ENCODE peak calls at places on chromosomes 3 and 15, in seven cellular contexts. Y, V, I, S, O, N and X are unnamed samples.

GRCh38 chr3:110493752-110494151 is 577.9 kb upstream of the NECTIN3 start:
- DNase-seq in Y (no peak), V (no peak), I (no peak), S (no peak), O (no peak), N (no peak), X (no peak)

GRCh38 chr3:72043212-72044133 is 258.5 kb upstream of the PROK2 start:
- DNase-seq in Y (no peak), V (no peak), I (no peak), S (no peak), O (no peak), N (no peak), X (no peak)

GRCh38 chr15:41790756-41791546 is 16.7 kb downstream of the MAPKBP1 start:
- DNase-seq in Y (no peak), V (no peak), I (peak), S (peak), O (no peak), N (no peak), X (no peak)

GRCh38 chr3:187051724-187052364 is 87.5 kb downstream of the RPL39L start:
- DNase-seq in Y (no peak), V (no peak), I (no peak), S (no peak), O (no peak), N (no peak), X (no peak)

GRCh38 chr3:178518660-178519396 is 17.4 kb upstream of the KCNMB2 start:
- DNase-seq in Y (peak), V (no peak), I (no peak), S (peak), O (no peak), N (no peak), X (no peak)

GRCh38 chr3:134857776-134858515 is 62.9 kb downstream of the EPHB1 start:
- DNase-seq in Y (peak), V (no peak), I (no peak), S (no peak), O (no peak), N (peak), X (no peak)

GRCh38 chr15:63465104-63465503 is 39.3 kb upstream of the USP3 start:
- DNase-seq in Y (peak), V (no peak), I (no peak), S (no peak), O (no peak), N (no peak), X (no peak)

GRCh38 chr15:22988811-22989210 is 8.6 kb upstream of the CYFIP1 start:
- DNase-seq in Y (no peak), V (no peak), I (no peak), S (no peak), O (no peak), N (no peak), X (no peak)

GRCh38 chr3:155129396-155129795 is 49.3 kb downstream of the MME start:
- DNase-seq in Y (no peak), V (no peak), I (no peak), S (no peak), O (no peak), N (no peak), X (no peak)

GRCh38 chr3:16280671-16281070 is 15.7 kb downstream of the OXNAD1 start:
- DNase-seq in Y (no peak), V (no peak), I (no peak), S (no peak), O (no peak), N (no peak), X (no peak)

GRCh38 chr3:27713435-27713880 is 8.7 kb downstream of the EOMES start:
- DNase-seq in Y (no peak), V (no peak), I (no peak), S (no peak), O (no peak), N (no peak), X (no peak)

GRCh38 chr3:193928354-193929209 is 207.4 kb upstream of the HES1 start:
- DNase-seq in Y (no peak), V (no peak), I (no peak), S (peak), O (no peak), N (no peak), X (no peak)

GRCh38 chr15:33195283-33195682 is 769 bp upstream of the FMN1 start:
- DNase-seq in Y (no peak), V (no peak), I (no peak), S (no peak), O (no peak), N (no peak), X (no peak)

GRCh38 chr3:12556723-12557471 is at the start of gene MKRN2:
- DNase-seq in Y (peak), V (peak), I (peak), S (peak), O (peak), N (peak), X (peak)

GRCh38 chr3:190785047-190785446 is 77.4 kb downstream of the GMNC start:
- DNase-seq in Y (no peak), V (no peak), I (no peak), S (no peak), O (no peak), N (no peak), X (no peak)

GRCh38 chr3:74617786-74618185 is 3.3 kb upstream of the CNTN3 start:
- DNase-seq in Y (no peak), V (no peak), I (no peak), S (no peak), O (no peak), N (no peak), X (no peak)

GRCh38 chr3:192907784-192908183 is 9.9 kb downstream of the MB21D2 start:
- DNase-seq in Y (no peak), V (no peak), I (no peak), S (peak), O (no peak), N (no peak), X (no peak)

GRCh38 chr15:101198820-101199219 is 53.0 kb downstream of the CHSY1 start:
- DNase-seq in Y (no peak), V (no peak), I (no peak), S (no peak), O (no peak), N (peak), X (no peak)

GRCh38 chr3:73611176-73611575 is 13.6 kb downstream of the PDZRN3 start:
- DNase-seq in Y (no peak), V (no peak), I (no peak), S (no peak), O (no peak), N (no peak), X (no peak)

GRCh38 chr3:106699093-106699492 is 678.1 kb upstream of the CCDC54 start:
- DNase-seq in Y (no peak), V (no peak), I (no peak), S (no peak), O (no peak), N (peak), X (no peak)

GRCh38 chr3:13053915-13054704 is 19.1 kb downstream of the IQSEC1 start:
- DNase-seq in Y (no peak), V (no peak), I (no peak), S (no peak), O (no peak), N (no peak), X (no peak)

GRCh38 chr3:193894121-193894863 is 241.7 kb upstream of the HES1 start:
- DNase-seq in Y (no peak), V (no peak), I (no peak), S (no peak), O (no peak), N (no peak), X (no peak)

GRCh38 chr3:23292432-23292831 is 89.3 kb downstream of the UBE2E2 start:
- DNase-seq in Y (no peak), V (no peak), I (no peak), S (no peak), O (no peak), N (no peak), X (no peak)

GRCh38 chr3:55487376-55488241 is 503 bp upstream of the WNT5A start:
- DNase-seq in Y (peak), V (no peak), I (no peak), S (peak), O (no peak), N (peak), X (no peak)